ENCODE peak calls at places on chromosomes 3 and 15, in eight cellular contexts. O is A549, P is lower leg skin, S is breast epithelium, Q is H54, W is IMR-90, F is heart left ventricle, C is body of pancreas. Z is an unnamed sample.

GRCh38 chr15:93424131-93424530 is 335.1 kb upstream of the RGMA start:
- DNase-seq in W (no peak), F (no peak), C (no peak), S (no peak), O (no peak), P (no peak), Q (no peak), Z (no peak)

GRCh38 chr15:96336643-96337353 is 6.3 kb downstream of the NR2F2 start:
- DNase-seq in P (no peak), Q (no peak), O (no peak), C (peak; percentile 66), W (no peak), F (no peak), S (peak; percentile 60), Z (no peak)

GRCh38 chr3:46208167-46208704 is at the start of gene CCR1:
- DNase-seq in P (no peak), F (no peak), W (peak; percentile 10), Q (no peak), O (peak; percentile 14), S (no peak), C (peak; percentile 33), Z (no peak)

GRCh38 chr3:127157181-127157828 is 35.6 kb upstream of the PRR23E start:
- DNase-seq in Q (no peak), P (no peak), F (no peak), W (no peak), C (no peak), S (peak; percentile 45), O (no peak), Z (peak; percentile 29)

GRCh38 chr15:88465633-88466219 is 1.5 kb downstream of the MRPL46 start:
- DNase-seq in W (peak; percentile 55), S (no peak), O (peak; percentile 31), F (no peak), P (no peak), Q (no peak), C (no peak), Z (no peak)

GRCh38 chr15:67380921-67381320 is 126.3 kb downstream of the IQCH start:
- DNase-seq in F (no peak), W (no peak), Q (no peak), O (no peak), S (no peak), P (no peak), C (no peak), Z (no peak)

GRCh38 chr15:50232791-50233190 is 32.7 kb downstream of the HDC start:
- DNase-seq in S (no peak), Q (no peak), C (no peak), F (no peak), W (no peak), P (no peak), O (no peak), Z (no peak)

GRCh38 chr3:186571644-186572013 is 1.1 kb downstream of the DNAJB11 start:
- DNase-seq in S (no peak), P (no peak), C (no peak), F (no peak), Q (no peak), W (no peak), O (no peak), Z (no peak)

GRCh38 chr3:176469694-176470205 is 727.5 kb downstream of the TBL1XR1 start:
- DNase-seq in W (no peak), P (no peak), F (no peak), S (no peak), Q (no peak), O (peak; percentile 32), C (no peak), Z (no peak)

GRCh38 chr3:141366285-141367037 is 1.8 kb upstream of the ZBTB38 start:
- DNase-seq in Q (peak; percentile 26), W (peak; percentile 99), C (peak; percentile 82), P (peak; percentile 49), F (no peak), S (no peak), O (peak; percentile 89), Z (no peak)

GRCh38 chr3:24161841-24162240 is 216.8 kb downstream of the NR1D2 start:
- DNase-seq in P (no peak), W (peak; percentile 12), Q (no peak), S (no peak), F (no peak), O (no peak), C (no peak), Z (no peak)

GRCh38 chr3:111851511-111851954 is 7.5 kb upstream of the PHLDB2 start:
- DNase-seq in W (peak; percentile 73), P (no peak), O (no peak), S (no peak), F (no peak), Q (peak; percentile 40), C (no peak), Z (no peak)

GRCh38 chr15:68489426-68489825 is 57.5 kb upstream of the ITGA11 start:
- DNase-seq in O (no peak), C (no peak), S (no peak), W (no peak), Q (no peak), F (no peak), P (no peak), Z (no peak)

DNA sequence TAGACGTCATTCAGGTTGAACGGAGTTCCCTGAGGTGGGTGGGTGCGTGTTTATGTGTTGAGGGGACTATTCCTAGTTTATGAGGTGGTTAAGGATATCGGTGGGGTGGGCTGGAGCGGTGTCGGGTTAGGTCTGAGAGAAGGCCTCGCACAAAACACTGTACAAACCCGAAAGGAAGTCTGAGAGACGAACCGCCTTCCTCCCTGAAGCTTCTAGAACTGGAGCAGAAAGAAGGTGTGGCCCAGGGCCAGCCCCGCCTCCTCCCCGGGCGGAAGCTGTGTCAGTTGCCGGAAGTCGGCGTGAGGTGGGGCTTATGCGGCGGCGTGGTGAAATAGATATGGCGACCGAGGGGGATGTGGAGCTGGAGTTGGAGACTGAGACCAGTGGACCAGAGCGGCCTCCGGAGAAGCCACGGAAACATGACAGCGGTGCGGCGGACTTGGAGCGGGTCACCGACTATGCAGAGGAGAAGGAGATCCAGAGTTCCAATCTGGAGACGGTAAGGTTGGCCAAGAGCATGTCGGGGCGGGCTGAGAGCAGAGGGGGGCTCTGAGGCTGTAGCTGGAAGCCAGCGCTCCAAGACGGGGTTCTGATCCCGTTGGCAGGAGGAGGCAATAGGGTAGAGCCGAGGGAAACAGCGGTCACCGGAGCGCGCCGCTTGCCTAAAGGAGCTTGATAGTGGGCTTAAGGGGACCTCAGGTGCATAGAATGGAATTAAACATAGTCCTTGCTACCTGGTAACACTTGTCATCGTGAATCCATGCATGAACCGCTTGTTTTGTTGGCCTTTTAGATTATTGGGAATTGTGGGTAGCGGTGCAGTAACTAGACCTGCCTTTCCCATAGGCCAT is at the start of gene HYPK:
- DNase-seq in C (peak; percentile 95), F (peak; percentile 95), P (peak; percentile 95), O (peak; percentile 79), S (peak; percentile 92), W (peak; percentile 83), Q (peak; percentile 56), Z (peak; percentile 98)
- TF ChIP-seq POLR2A in C (peak; percentile 47), F (no peak), P (no peak), O (peak; percentile 68), S (peak; percentile 47), W (peak; percentile 72), Q (peak; percentile 52), Z (peak; percentile 70)

DNA sequence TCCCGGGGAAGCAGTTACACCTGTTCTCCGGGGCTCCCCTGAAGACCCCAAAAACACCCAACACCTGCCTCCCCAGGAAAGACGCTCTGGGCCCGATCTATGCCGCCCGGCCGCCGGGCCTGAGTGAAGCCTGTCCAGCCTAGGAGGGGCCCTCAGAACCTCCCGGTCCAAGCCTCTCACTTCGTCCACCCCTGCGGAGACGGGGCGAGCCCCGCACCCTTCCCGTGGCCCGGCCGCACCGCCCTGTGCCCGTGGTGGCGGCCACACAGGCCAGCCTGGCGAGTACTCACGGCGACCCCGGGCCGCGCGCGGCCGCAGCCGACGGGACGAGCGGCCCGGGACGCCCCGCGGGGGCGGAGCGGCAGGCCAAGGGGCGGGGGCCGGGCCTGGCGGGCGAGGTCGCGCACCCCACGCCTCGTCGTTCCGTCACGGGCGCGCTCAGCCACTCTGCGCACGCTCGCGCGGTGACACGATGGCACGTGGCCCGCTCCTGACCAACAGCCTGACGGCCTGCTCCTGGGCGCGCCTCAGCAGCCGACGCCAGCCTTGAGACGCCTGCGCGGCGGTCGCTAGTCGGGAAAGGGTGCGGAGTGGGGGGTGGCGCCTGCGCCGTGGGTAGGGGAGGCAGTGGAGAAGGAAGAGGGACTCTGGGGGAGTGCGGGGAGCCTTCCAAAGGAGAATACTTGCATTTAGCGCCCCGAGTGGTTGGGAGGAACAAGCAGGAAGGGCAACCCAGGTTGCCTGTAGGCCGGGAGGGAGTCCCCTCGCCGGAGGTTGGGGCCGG is at the start of gene PARP6:
- DNase-seq in S (peak; percentile 98), Q (peak; percentile 96), W (peak; percentile 97), F (peak; percentile 99), C (peak; percentile 99), P (peak; percentile 97), O (peak; percentile 100), Z (peak; percentile 99)
- TF ChIP-seq POLR2A in S (no peak), Q (peak; percentile 80), W (peak; percentile 77), F (no peak), C (peak; percentile 31), P (no peak), O (peak; percentile 90), Z (no peak)

DNA sequence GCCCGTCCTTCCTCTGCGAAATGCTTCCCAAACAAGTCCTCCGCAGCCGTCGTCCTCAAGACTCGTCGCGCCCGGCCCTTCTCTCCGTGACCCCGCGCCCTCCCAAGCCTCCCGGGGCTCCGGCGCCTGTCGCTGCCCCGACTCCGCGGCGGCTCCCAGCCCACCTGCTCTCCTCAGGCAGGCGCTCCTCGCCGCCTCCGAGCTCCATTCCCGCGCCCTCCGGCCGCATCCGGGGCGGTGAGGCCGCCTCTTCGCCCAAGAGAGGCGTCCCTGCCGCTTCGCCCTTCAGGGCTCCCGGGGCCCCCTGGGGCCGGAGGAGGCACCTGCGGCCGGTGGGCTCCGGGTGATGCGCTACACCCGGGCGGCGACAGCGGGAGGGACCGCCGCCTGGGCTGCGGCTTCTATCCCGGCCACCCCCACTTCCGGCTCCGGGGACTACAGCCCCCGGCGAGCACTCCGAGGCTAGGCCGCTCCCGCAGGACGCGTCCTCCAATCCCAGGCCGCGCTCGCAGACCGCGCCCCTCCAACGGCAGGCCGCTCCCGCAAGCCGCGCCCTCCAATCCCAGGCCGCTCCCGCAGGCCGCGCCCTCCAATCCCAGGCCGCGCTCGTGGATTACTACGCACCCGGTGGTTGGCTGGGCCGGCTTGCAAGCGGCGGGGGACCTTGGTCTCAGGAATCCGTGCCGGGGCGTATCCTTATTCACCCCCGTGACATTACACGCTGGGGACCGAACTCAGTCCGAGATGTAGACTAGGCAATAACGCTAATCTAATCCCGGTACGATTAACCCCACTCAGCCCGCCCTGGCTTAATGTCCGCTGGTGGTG is at the start of gene RUBCN:
- DNase-seq in S (peak; percentile 95), Q (peak; percentile 98), W (peak; percentile 92), O (peak; percentile 94), C (peak; percentile 95), P (peak; percentile 93), F (peak; percentile 97), Z (peak; percentile 98)
- TF ChIP-seq POLR2A in S (peak; percentile 13), Q (peak; percentile 49), W (peak; percentile 60), O (peak; percentile 30), C (peak; percentile 49), P (no peak), F (no peak), Z (no peak)

GRCh38 chr3:134407247-134407640 is 33.0 kb upstream of the AMOTL2 start:
- DNase-seq in C (no peak), W (peak; percentile 32), O (no peak), F (no peak), P (no peak), Q (no peak), S (no peak), Z (no peak)

GRCh38 chr3:134406331-134407246 is 32.3 kb upstream of the AMOTL2 start:
- DNase-seq in Q (no peak), W (no peak), O (no peak), S (no peak), P (peak; percentile 14), C (peak; percentile 83), F (peak; percentile 75), Z (no peak)

GRCh38 chr3:134404366-134404885 is 30.2 kb upstream of the AMOTL2 start:
- DNase-seq in O (no peak), W (no peak), P (no peak), F (no peak), C (no peak), Q (no peak), S (no peak), Z (no peak)

GRCh38 chr3:134409041-134409440 is 34.8 kb upstream of the AMOTL2 start:
- DNase-seq in F (no peak), O (no peak), S (no peak), Q (no peak), W (no peak), P (no peak), C (no peak), Z (no peak)
- TF ChIP-seq POLR2A in F (no peak), O (no peak), S (no peak), Q (no peak), W (no peak), P (no peak), C (no peak), Z (no peak)